ENCODE peak calls at places on chromosomes 5 and 9, in six cellular contexts. One of them, this sample, is unnamed.
A peak's percentile ranks its signal among the peaks of the same experiment; 100 is the strongest.

GRCh38 chr5:175133185-175133584 is 310.8 kb downstream of the DRD1 start:
- DNase-seq in GM12878: no peak
- DNase-seq in K562: no peak
- DNase-seq in HepG2: no peak
- DNase-seq in H1: no peak
- DNase-seq in GM12891: no peak
- DNase-seq in this sample: no peak

GRCh38 chr5:125043781-125044391 is 297.4 kb upstream of the ZNF608 start:
- DNase-seq in HepG2: no peak
- DNase-seq in GM12891: no peak
- DNase-seq in H1: no peak
- DNase-seq in GM12878: no peak
- DNase-seq in K562: no peak
- DNase-seq in this sample: no peak

GRCh38 chr5:115209279-115209678 is 39.6 kb upstream of the TRIM36 start:
- DNase-seq in GM12878: peak; percentile 95
- DNase-seq in H1: no peak
- DNase-seq in GM12891: peak; percentile 25
- DNase-seq in K562: no peak
- DNase-seq in HepG2: no peak
- DNase-seq in this sample: peak; percentile 19

GRCh38 chr9:104836235-104836634 is 72.3 kb downstream of the NIPSNAP3B start:
- DNase-seq in HepG2: no peak
- DNase-seq in K562: no peak
- DNase-seq in H1: no peak
- DNase-seq in GM12891: no peak
- DNase-seq in GM12878: no peak
- DNase-seq in this sample: no peak

GRCh38 chr5:74829413-74829812 is 36.8 kb downstream of the FAM169A start:
- DNase-seq in K562: no peak
- DNase-seq in HepG2: no peak
- DNase-seq in GM12878: no peak
- DNase-seq in GM12891: no peak
- DNase-seq in H1: no peak
- DNase-seq in this sample: no peak

GRCh38 chr9:22037954-22038690 is 29.0 kb upstream of the CDKN2B start:
- DNase-seq in HepG2: no peak
- DNase-seq in H1: no peak
- DNase-seq in GM12878: no peak
- DNase-seq in K562: no peak
- DNase-seq in GM12891: no peak
- DNase-seq in this sample: no peak

GRCh38 chr5:31819926-31820516 is 181.1 kb downstream of the PDZD2 start:
- DNase-seq in GM12878: no peak
- DNase-seq in K562: no peak
- DNase-seq in H1: no peak
- DNase-seq in HepG2: no peak
- DNase-seq in GM12891: no peak
- DNase-seq in this sample: no peak

GRCh38 chr9:93088656-93089015 is 7.4 kb upstream of the CARD19 start:
- DNase-seq in HepG2: no peak
- DNase-seq in H1: no peak
- DNase-seq in K562: no peak
- DNase-seq in GM12891: no peak
- DNase-seq in GM12878: no peak
- DNase-seq in this sample: no peak

GRCh38 chr9:109779711-109780452 is at the start of gene PALM2AKAP2:
- DNase-seq in GM12878: no peak
- DNase-seq in GM12891: peak; percentile 25
- DNase-seq in K562: no peak
- DNase-seq in HepG2: no peak
- DNase-seq in H1: no peak
- DNase-seq in this sample: peak; percentile 14

GRCh38 chr5:10233505-10233904 is 16.2 kb downstream of the ATPSCKMT start:
- DNase-seq in K562: no peak
- DNase-seq in HepG2: peak; percentile 37
- DNase-seq in GM12878: no peak
- DNase-seq in H1: no peak
- DNase-seq in GM12891: no peak
- DNase-seq in this sample: no peak

GRCh38 chr5:86979801-86980510 is 287.7 kb upstream of the RASA1 start:
- DNase-seq in HepG2: peak; percentile 3
- DNase-seq in GM12891: no peak
- DNase-seq in K562: no peak
- DNase-seq in GM12878: no peak
- DNase-seq in H1: no peak
- DNase-seq in this sample: no peak

GRCh38 chr9:129289883-129290282 is 111.8 kb upstream of the IER5L start:
- DNase-seq in H1: no peak
- DNase-seq in GM12891: no peak
- DNase-seq in GM12878: no peak
- DNase-seq in HepG2: no peak
- DNase-seq in K562: no peak
- DNase-seq in this sample: no peak

GRCh38 chr9:133581553-133582343 is 27.4 kb downstream of the FAM163B start:
- DNase-seq in GM12891: no peak
- DNase-seq in GM12878: no peak
- DNase-seq in K562: no peak
- DNase-seq in HepG2: no peak
- DNase-seq in H1: no peak
- DNase-seq in this sample: no peak

GRCh38 chr5:143199843-143200242 is 203.6 kb downstream of the NR3C1 start:
- DNase-seq in GM12891: no peak
- DNase-seq in HepG2: peak; percentile 49
- DNase-seq in GM12878: no peak
- DNase-seq in H1: no peak
- DNase-seq in K562: no peak
- DNase-seq in this sample: no peak

GRCh38 chr5:98016771-98017170 is 756.7 kb upstream of the RGMB start:
- DNase-seq in GM12878: no peak
- DNase-seq in H1: no peak
- DNase-seq in GM12891: no peak
- DNase-seq in K562: no peak
- DNase-seq in HepG2: no peak
- DNase-seq in this sample: no peak

GRCh38 chr5:64635056-64635686 is 55.1 kb upstream of the SHISAL2B start:
- DNase-seq in K562: peak; percentile 18
- DNase-seq in GM12891: no peak
- DNase-seq in H1: no peak
- DNase-seq in GM12878: no peak
- DNase-seq in HepG2: no peak
- DNase-seq in this sample: no peak

GRCh38 chr5:77936365-77936693 is 160.2 kb upstream of the TBCA start:
- DNase-seq in HepG2: no peak
- DNase-seq in K562: no peak
- DNase-seq in GM12891: no peak
- DNase-seq in GM12878: no peak
- DNase-seq in H1: no peak
- DNase-seq in this sample: no peak

GRCh38 chr5:79202076-79202475 is 33.9 kb upstream of the JMY start:
- DNase-seq in H1: no peak
- DNase-seq in K562: no peak
- DNase-seq in GM12878: no peak
- DNase-seq in HepG2: no peak
- DNase-seq in GM12891: no peak
- DNase-seq in this sample: no peak

DNA sequence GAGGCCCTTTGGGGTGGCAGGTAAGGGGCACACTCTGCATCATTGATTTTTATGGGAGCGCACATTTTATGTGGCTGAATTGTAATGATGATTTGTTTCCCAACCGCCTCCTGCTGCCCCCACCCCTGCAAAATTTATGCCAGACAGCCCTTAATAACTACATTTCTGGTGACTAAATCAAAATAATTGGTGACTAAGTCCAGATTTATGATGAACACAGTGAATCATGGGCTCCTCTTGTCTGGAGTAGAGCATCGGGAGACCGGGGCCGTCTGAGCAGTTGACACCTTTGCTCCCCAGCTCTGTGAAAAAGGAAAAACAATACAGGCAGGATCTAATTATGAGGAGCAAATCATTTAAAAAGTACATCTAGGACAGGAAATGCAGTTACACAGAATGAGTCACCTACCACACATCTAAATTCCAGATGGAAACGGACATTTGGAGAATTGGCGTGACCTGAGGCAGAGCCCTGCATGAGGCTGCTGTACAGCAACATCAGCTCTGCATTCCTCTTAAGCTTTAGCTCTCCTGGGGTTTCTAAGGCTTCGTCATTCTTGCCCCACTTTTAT is 58.9 kb downstream of the DOCK2 start:
- DNase-seq in HepG2: no peak
- DNase-seq in GM12878: no peak
- DNase-seq in GM12891: no peak
- DNase-seq in K562: no peak
- DNase-seq in H1: no peak
- DNase-seq in this sample: no peak
- TF ChIP-seq POLR2AphosphoS5 in HepG2: no peak
- TF ChIP-seq POLR2AphosphoS5 in GM12878: no peak
- TF ChIP-seq POLR2AphosphoS5 in GM12891: no peak
- TF ChIP-seq POLR2AphosphoS5 in K562: no peak
- TF ChIP-seq POLR2AphosphoS5 in H1: no peak
- TF ChIP-seq POLR2AphosphoS5 in this sample: no peak

DNA sequence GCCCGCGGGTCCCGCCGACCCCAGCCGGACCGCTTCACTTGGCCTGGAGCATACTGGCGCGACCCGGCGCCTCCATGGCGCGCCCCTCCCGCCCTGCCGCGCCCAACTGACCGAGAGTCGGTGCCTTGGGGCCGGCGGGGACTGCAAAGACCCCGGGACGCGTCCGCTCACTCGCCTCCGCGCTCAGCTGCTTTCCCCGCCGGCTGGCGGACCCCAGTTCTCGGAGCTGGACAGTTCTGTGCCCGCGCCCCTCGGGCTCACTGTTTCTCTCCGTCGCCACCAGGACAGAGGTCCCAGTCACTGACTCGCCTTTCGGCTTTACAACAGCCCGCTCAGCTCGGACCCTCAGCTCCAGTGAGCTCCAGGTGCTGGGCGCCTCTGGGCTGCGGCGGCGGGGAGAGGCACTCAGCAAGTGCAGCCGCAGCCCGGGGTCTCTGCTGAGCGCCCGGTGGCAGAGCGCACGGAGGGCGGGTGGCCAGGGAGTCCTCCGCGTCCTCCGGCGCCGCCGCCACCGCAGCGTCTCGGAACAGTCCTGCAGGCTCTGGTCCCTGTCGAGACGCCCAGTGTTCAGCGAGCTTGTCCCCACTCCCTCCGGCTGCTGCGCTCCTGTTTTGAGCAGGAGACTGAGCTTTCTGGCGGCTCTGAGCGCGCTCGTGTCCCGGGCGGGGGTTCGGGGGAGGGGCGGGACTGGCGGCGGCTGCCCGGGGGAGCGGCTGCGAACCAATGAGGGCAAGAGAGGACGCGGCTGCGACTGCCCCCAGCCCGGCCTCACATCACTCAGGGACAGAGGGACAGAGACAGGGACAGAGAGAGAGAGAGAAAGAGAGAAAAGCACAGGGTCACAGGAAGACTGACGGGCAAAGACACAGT is at the start of gene SMIM32:
- DNase-seq in GM12878: no peak
- DNase-seq in HepG2: peak; percentile 24
- DNase-seq in K562: peak; percentile 25
- DNase-seq in GM12891: no peak
- DNase-seq in H1: no peak
- DNase-seq in this sample: no peak
- TF ChIP-seq POLR2A in GM12878: no peak
- TF ChIP-seq POLR2A in HepG2: peak; percentile 12
- TF ChIP-seq POLR2A in K562: no peak
- TF ChIP-seq POLR2A in GM12891: no peak
- TF ChIP-seq POLR2A in H1: no peak
- TF ChIP-seq POLR2A in this sample: no peak

GRCh38 chr9:34810187-34810524 is 100.2 kb upstream of the CCL21 start:
- DNase-seq in HepG2: no peak
- DNase-seq in GM12891: no peak
- DNase-seq in GM12878: no peak
- DNase-seq in K562: no peak
- DNase-seq in H1: no peak
- DNase-seq in this sample: no peak

DNA sequence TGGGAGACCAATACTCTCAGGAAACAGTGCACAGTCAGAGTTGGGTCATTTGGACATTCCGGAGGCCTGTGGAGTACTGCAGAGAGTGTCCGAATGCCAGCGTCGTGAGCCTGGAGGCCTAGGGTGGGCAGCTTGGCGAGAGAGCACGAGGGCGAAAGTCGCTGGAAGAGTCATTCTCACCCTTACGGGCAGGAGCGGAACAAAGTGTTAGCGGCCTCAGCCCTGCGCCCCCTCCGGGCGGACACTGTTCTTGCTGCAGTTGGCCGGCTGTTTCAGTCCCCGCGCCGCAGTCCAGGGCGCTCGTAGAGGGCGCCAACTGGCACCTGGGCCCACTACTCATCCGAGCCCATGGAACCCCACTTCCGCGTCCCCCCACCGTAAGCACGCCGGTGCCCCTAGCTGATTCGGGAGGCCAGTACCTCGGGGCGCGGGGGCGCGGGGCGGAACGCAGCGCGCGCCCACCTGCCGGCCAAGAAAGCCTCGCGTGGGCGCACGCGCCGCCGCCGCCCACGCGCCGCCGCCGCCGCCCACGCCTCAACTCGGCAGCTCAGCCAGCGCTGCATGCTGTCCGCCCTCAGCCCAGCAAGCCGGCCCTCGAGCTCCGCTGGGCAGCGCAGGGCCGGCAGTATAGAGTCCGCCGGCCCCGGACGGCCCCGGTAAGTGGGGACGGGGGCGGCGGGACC is 99.7 kb upstream of the CCL21 start:
- DNase-seq in K562: peak; percentile 8
- DNase-seq in H1: peak; percentile 49
- DNase-seq in HepG2: no peak
- DNase-seq in GM12878: no peak
- DNase-seq in GM12891: no peak
- DNase-seq in this sample: no peak
- TF ChIP-seq TAF1 in K562: no peak
- TF ChIP-seq TAF1 in H1: no peak
- TF ChIP-seq TAF1 in HepG2: no peak
- TF ChIP-seq TAF1 in GM12878: no peak
- TF ChIP-seq TAF1 in GM12891: no peak
- TF ChIP-seq TAF1 in this sample: no peak

DNA sequence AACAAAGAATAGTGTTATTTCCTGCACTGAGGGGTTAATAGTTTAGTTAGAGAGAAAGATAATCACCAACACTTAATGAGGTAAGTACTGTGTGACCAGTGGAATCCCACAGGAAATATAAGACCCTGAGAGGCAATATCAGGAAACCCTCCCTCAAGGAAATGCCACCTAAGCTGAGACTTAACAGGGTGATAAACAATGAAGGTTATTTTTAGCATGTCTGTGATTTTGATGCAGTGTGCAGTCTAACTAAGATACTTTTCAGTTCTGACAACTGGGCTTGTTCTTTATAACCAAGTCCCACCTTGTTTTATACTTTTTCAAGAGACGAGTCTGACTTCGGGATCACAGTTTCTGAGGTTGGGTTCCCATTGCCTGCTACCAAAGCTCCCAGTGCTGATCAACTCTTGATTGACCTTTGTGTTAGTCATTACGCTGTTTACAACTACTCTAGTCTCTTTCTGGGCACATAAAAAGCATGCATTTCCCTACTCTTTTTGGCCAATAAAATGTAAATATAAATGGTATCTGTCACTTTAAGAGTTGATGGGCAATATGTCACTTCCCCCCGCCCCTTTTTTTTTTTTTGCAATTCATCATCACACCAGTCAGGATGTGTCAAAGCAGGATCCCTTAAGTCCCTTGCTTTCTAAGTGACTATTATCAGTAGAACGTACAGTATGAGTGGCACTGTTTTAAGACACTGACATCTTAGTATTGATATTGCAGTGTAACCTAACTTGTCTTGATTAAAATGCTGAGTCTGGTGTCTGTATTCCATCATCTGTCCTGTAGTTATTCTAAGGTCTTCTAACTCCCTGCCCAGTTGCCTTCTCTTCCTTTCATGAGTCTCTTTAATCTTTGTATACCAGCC is 31.4 kb downstream of the C6 start:
- DNase-seq in HepG2: peak; percentile 6
- DNase-seq in H1: no peak
- DNase-seq in K562: no peak
- DNase-seq in GM12891: no peak
- DNase-seq in GM12878: no peak
- DNase-seq in this sample: no peak
- TF ChIP-seq POLR2AphosphoS5 in HepG2: no peak
- TF ChIP-seq POLR2AphosphoS5 in H1: no peak
- TF ChIP-seq POLR2AphosphoS5 in K562: no peak
- TF ChIP-seq POLR2AphosphoS5 in GM12891: no peak
- TF ChIP-seq POLR2AphosphoS5 in GM12878: no peak
- TF ChIP-seq POLR2AphosphoS5 in this sample: no peak